ENCODE peak calls at places on chromosomes 2 and 18, in four cellular contexts. L is LoVo, E is progenitor cell of endocrine pancreas, X is EH. D is an unnamed sample.

GRCh38 chr18:31500161-31500688 is 2.2 kb downstream of the DSG2 start:
- DNase-seq in L (no peak), E (no peak), X (no peak), D (no peak)

GRCh38 chr2:98608962-98609604 is 694 bp downstream of the UNC50 start:
- DNase-seq in E (no peak), X (peak), L (no peak), D (no peak)

GRCh38 chr18:75784413-75784812 is 356.9 kb upstream of the SMIM21 start:
- DNase-seq in L (no peak), X (peak), E (no peak), D (no peak)

GRCh38 chr2:102098756-102099155 is 43.8 kb upstream of the IL1R1 start:
- DNase-seq in E (no peak), X (no peak), L (no peak), D (no peak)

GRCh38 chr2:62382122-62382521 is 123.9 kb downstream of the TMEM17 start:
- DNase-seq in E (no peak), L (no peak), X (peak), D (no peak)

GRCh38 chr2:120619579-120619978 is 116.1 kb upstream of the GLI2 start:
- DNase-seq in E (no peak), L (no peak), X (no peak), D (no peak)

GRCh38 chr2:136019304-136019703 is 33.9 kb upstream of the DARS1 start:
- DNase-seq in X (no peak), E (no peak), L (no peak), D (no peak)

GRCh38 chr2:37573818-37574388 is 97.5 kb downstream of the CDC42EP3 start:
- DNase-seq in L (no peak), X (peak), E (no peak), D (no peak)

GRCh38 chr2:237894396-237894979 is 35.1 kb downstream of the RAMP1 start:
- DNase-seq in X (no peak), L (no peak), E (no peak), D (no peak)

GRCh38 chr2:10932345-10933151 is 20.8 kb downstream of the KCNF1 start:
- DNase-seq in L (no peak), X (no peak), E (no peak), D (no peak)

GRCh38 chr2:22855081-22855480 is 529.9 kb upstream of the KLHL29 start:
- DNase-seq in X (no peak), E (no peak), L (no peak), D (no peak)

GRCh38 chr2:794554-795244 is 117.5 kb upstream of the TMEM18 start:
- DNase-seq in E (no peak), X (no peak), L (no peak), D (no peak)

GRCh38 chr2:147416099-147416498 is 428.7 kb upstream of the ACVR2A start:
- DNase-seq in L (peak), X (no peak), E (no peak), D (no peak)